ENCODE peak calls at places on chromosomes 13 and 19, in eight cellular contexts. U, A, Q, J, Z, M, Y and B are unnamed samples. For H3K27me3, the result is how much of the 10 kb centered on the place peaks cover.

GRCh38 chr19:9857076-9857721 is 22.1 kb downstream of the PIN1 start:
- DNase-seq in U (no peak), A (no peak), Q (no peak), J (no peak), Z (no peak), M (no peak), Y (no peak), B (peak)

GRCh38 chr13:43666403-43666802 is 120.4 kb downstream of the ENOX1 start:
- DNase-seq in U (no peak), A (no peak), Q (no peak), J (no peak), Z (peak), M (no peak), Y (no peak), B (no peak)

GRCh38 chr13:107348931-107349330 is 781.0 kb upstream of the ARGLU1 start:
- DNase-seq in U (peak), A (no peak), Q (no peak), J (no peak), Z (no peak), M (no peak), Y (no peak), B (no peak)

GRCh38 chr19:45283443-45284033 is 32.5 kb downstream of the MARK4 start:
- DNase-seq in U (no peak), A (no peak), Q (no peak), J (no peak), Z (no peak), M (no peak), Y (no peak), B (no peak)

GRCh38 chr13:36973621-36974268 is 25.4 kb downstream of the ALG5 start:
- DNase-seq in U (no peak), A (no peak), Q (no peak), J (no peak), Z (no peak), M (no peak), Y (no peak), B (no peak)

GRCh38 chr19:4067396-4068057 is 828 bp upstream of the ZBTB7A start:
- DNase-seq in U (no peak), A (peak), Q (no peak), J (no peak), Z (no peak), M (no peak), Y (no peak), B (peak)

GRCh38 chr13:61142506-61142905 is 273.1 kb downstream of the PCDH20 start:
- DNase-seq in U (peak), A (no peak), Q (no peak), J (peak), Z (no peak), M (no peak), Y (no peak), B (no peak)

GRCh38 chr19:13260883-13261653 is 110.9 kb downstream of the IER2 start:
- DNase-seq in U (peak), A (no peak), Q (peak), J (peak), Z (no peak), M (no peak), Y (no peak), B (no peak)

GRCh38 chr13:114004416-114005205 is 30.7 kb upstream of the C13orf46 start:
- DNase-seq in U (no peak), A (no peak), Q (no peak), J (no peak), Z (no peak), M (no peak), Y (no peak), B (no peak)

GRCh38 chr19:31548941-31549340 is 199.7 kb upstream of the TSHZ3 start:
- DNase-seq in U (no peak), A (peak), Q (no peak), J (peak), Z (no peak), M (peak), Y (no peak), B (peak)

GRCh38 chr13:36979361-36980040 is 19.6 kb downstream of the ALG5 start:
- DNase-seq in U (no peak), A (no peak), Q (no peak), J (no peak), Z (no peak), M (no peak), Y (no peak), B (no peak)

GRCh38 chr13:38900188-38900587 is 90.4 kb downstream of the STOML3 start:
- DNase-seq in U (no peak), A (no peak), Q (no peak), J (peak), Z (no peak), M (peak), Y (no peak), B (peak)

GRCh38 chr13:40517486-40518311 is 148.7 kb downstream of the FOXO1 start:
- DNase-seq in U (no peak), A (no peak), Q (no peak), J (no peak), Z (no peak), M (no peak), Y (no peak), B (no peak)

GRCh38 chr13:101416181-101417042 is at the start of gene NALCN:
- DNase-seq in U (peak), A (peak), Q (no peak), J (peak), Z (no peak), M (peak), Y (peak), B (peak)

GRCh38 chr19:37893845-37894575 is 12.4 kb downstream of the WDR87 start:
- DNase-seq in U (no peak), A (no peak), Q (no peak), J (no peak), Z (no peak), M (no peak), Y (no peak), B (no peak)

GRCh38 chr19:2083174-2083854 is 12.8 kb downstream of the MOB3A start:
- DNase-seq in U (no peak), A (no peak), Q (no peak), J (no peak), Z (peak), M (no peak), Y (no peak), B (peak)

GRCh38 chr13:28408235-28408848 is 86.6 kb downstream of the FLT1 start:
- DNase-seq in U (no peak), A (peak), Q (no peak), J (peak), Z (no peak), M (no peak), Y (no peak), B (no peak)
- H3K4me3 ChIP-seq in U (no peak), A (no peak), Q (no peak), J (no peak), Z (no peak), M (no peak), Y (no peak), B (no peak)

GRCh38 chr19:47467914-47468313 is 3.8 kb downstream of the SLC8A2 start:
- DNase-seq in U (no peak), A (no peak), Q (no peak), J (no peak), Z (no peak), M (peak), Y (no peak), B (peak)

GRCh38 chr19:47469719-47470118 is 2.0 kb downstream of the SLC8A2 start:
- DNase-seq in U (no peak), A (no peak), Q (no peak), J (no peak), Z (no peak), M (no peak), Y (no peak), B (peak)

GRCh38 chr19:47470447-47471195 is 1.1 kb downstream of the SLC8A2 start:
- DNase-seq in U (no peak), A (no peak), Q (no peak), J (no peak), Z (no peak), M (no peak), Y (no peak), B (peak)

GRCh38 chr19:47471381-47471732 is 336 bp downstream of the SLC8A2 start:
- DNase-seq in U (no peak), A (no peak), Q (no peak), J (no peak), Z (no peak), M (no peak), Y (no peak), B (no peak)

GRCh38 chr19:47469419-47469700 is 2.3 kb downstream of the SLC8A2 start:
- DNase-seq in U (no peak), A (no peak), Q (no peak), J (no peak), Z (no peak), M (no peak), Y (no peak), B (peak)
- H3K27me3 ChIP-seq in U (under half), A (under half), Q (under half), J (under half), Z (half or more), M (under half), Y (under half), B (under half)

DNA sequence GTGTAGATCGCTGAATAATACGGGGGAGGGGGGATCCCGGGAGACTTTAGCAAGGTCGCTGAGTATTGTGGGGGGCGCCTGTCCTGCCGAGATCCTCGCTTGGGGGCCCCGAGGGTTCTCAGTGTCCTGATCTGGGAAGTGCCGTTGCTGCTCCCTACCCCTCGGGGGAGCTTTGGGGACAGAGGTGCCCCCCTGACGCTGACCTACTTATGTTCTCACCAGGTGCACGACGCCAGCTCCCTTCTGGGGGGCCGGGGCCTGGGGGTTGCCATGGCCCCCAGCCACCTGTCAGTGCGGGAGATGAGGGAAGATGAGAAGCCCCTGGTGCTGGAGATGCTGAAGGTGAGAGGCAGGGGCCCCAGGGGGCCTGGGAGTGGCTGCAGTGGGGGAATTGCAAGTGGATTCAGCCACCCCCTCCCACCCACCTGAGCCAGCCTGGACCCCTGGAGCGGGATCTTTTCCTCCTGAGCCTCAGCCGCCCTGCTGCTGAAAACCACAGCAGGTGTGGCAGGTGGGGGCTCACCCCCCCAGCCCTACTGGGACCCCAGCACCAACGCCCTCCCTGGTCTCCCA is 537 bp downstream of the NAT14 start:
- DNase-seq in U (no peak), A (no peak), Q (no peak), J (peak), Z (no peak), M (peak), Y (no peak), B (no peak)
- H3K4me3 ChIP-seq in U (peak), A (peak), Q (peak), J (peak), Z (peak), M (peak), Y (peak), B (peak)

GRCh38 chr19:50461066-50461875 is 15.0 kb upstream of the EMC10 start:
- DNase-seq in U (peak), A (peak), Q (peak), J (peak), Z (peak), M (peak), Y (peak), B (peak)
- H3K27me3 ChIP-seq in U (under half), A (under half), Q (under half), J (under half), Z (under half), M (under half), Y (under half), B (under half)

GRCh38 chr19:50026550-50026906 is 723 bp downstream of the ZNF473 start:
- DNase-seq in U (no peak), A (no peak), Q (no peak), J (no peak), Z (no peak), M (no peak), Y (no peak), B (no peak)

GRCh38 chr19:50024719-50025021 is 502 bp downstream of the VRK3 start:
- DNase-seq in U (no peak), A (no peak), Q (no peak), J (no peak), Z (no peak), M (no peak), Y (no peak), B (no peak)

GRCh38 chr19:50025794-50026549 is at the start of gene ZNF473:
- DNase-seq in U (peak), A (peak), Q (no peak), J (peak), Z (peak), M (peak), Y (peak), B (peak)

GRCh38 chr19:50022823-50023222 is 2.3 kb downstream of the VRK3 start:
- DNase-seq in U (no peak), A (no peak), Q (no peak), J (no peak), Z (no peak), M (no peak), Y (no peak), B (no peak)

DNA sequence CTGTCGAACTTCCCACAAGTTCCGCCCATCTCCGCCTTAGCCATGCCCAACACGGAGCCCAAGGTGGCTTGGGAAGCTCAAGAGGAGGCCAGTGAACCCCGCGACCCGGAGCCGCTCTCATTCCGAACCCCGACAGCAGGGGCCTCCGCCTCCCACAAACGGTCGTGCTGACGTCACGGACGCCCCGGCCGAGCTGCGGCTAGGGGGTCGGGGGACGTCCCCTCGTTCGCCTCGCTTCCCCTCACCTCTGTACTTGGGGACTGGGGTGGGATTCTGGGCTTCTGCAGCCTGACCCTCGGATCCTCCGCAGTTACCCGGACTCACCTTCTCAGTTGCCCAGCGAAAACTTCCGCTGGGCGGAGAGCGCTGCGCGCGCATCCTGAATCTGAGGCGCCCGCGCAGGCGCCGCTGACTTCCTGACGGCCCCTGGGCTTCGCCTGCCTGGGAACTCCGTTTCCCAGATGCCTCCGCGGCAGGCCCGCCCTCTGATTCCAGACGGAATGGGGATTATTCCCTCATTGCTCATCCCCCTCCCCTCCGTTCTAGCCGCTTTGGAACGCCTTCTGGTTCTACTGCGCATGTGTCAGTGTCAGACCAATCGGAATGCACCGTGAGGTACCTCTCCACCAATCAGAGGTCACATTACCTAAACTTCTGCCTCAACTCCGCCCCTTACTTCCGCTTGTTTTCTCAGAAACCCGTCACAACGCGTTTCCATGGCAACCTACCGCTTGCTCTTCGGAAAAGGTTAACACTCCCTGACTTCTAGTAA is at the start of gene VRK3:
- DNase-seq in U (peak), A (peak), Q (peak), J (peak), Z (peak), M (peak), Y (peak), B (peak)
- H3K4me3 ChIP-seq in U (peak), A (peak), Q (peak), J (peak), Z (peak), M (peak), Y (peak), B (peak)